ENCODE peak calls at places on chromosome 7, in five cellular contexts. G is endothelial cell of umbilical vein, Z is PC-3, P is fibroblast of lung, J is GM12878. U is an unnamed sample.

GRCh38 chr7:12921751-12922345 is 234.4 kb downstream of the ARL4A start:
- DNase-seq in P (no peak), J (no peak), G (peak), Z (no peak), U (peak)

GRCh38 chr7:105786520-105786919 is 89.9 kb downstream of the ATXN7L1 start:
- DNase-seq in G (no peak), J (no peak), Z (no peak), P (no peak), U (no peak)

GRCh38 chr7:103795787-103796186 is 193.7 kb downstream of the RELN start:
- DNase-seq in J (no peak), Z (peak), G (no peak), P (no peak), U (no peak)

GRCh38 chr7:124879103-124879502 is 50.5 kb downstream of the POT1 start:
- DNase-seq in Z (no peak), P (no peak), G (no peak), J (no peak), U (no peak)

GRCh38 chr7:1787681-1788235 is 117.7 kb downstream of the ELFN1 start:
- DNase-seq in J (no peak), P (no peak), G (no peak), Z (no peak), U (no peak)

GRCh38 chr7:117993377-117994003 is 120.2 kb upstream of the CTTNBP2 start:
- DNase-seq in Z (peak), G (peak), J (no peak), P (peak), U (no peak)

GRCh38 chr7:121446526-121446925 is 50.4 kb upstream of the FAM3C start:
- DNase-seq in P (no peak), G (no peak), J (no peak), Z (no peak), U (no peak)

GRCh38 chr7:121330053-121330833 is 1.4 kb downstream of the WNT16 start:
- DNase-seq in Z (no peak), G (no peak), P (no peak), J (no peak), U (no peak)

GRCh38 chr7:88500146-88500545 is 193.5 kb upstream of the STEAP4 start:
- DNase-seq in G (no peak), J (no peak), P (no peak), Z (no peak), U (no peak)

GRCh38 chr7:152090739-152091138 is 65.3 kb downstream of the GALNT11 start:
- DNase-seq in Z (no peak), J (no peak), G (no peak), P (no peak), U (no peak)

GRCh38 chr7:120794100-120794729 is 63.7 kb downstream of the TSPAN12 start:
- DNase-seq in G (no peak), Z (no peak), P (peak), J (no peak), U (no peak)

GRCh38 chr7:101250324-101250723 is 5.4 kb upstream of the FIS1 start:
- DNase-seq in J (peak), P (no peak), Z (no peak), G (no peak), U (no peak)

GRCh38 chr7:47622946-47623640 is 41.2 kb upstream of the TNS3 start:
- DNase-seq in Z (peak), J (no peak), P (peak), G (no peak), U (no peak)

GRCh38 chr7:105693576-105693975 is 112.3 kb upstream of the EFCAB10 start:
- DNase-seq in Z (no peak), P (no peak), G (no peak), J (no peak), U (no peak)

GRCh38 chr7:22189230-22189629 is 167.7 kb downstream of the RAPGEF5 start:
- DNase-seq in Z (no peak), J (no peak), P (no peak), G (no peak), U (peak)

GRCh38 chr7:104185346-104185745 is 22.5 kb downstream of the ORC5 start:
- DNase-seq in J (no peak), Z (peak), P (no peak), G (peak), U (no peak)

GRCh38 chr7:137547477-137547876 is 203.9 kb upstream of the PTN start:
- DNase-seq in P (no peak), Z (no peak), G (no peak), J (no peak), U (no peak)

GRCh38 chr7:129530881-129531391 is 28.6 kb downstream of the SMKR1 start:
- DNase-seq in J (no peak), P (peak), G (peak), Z (peak), U (peak)

GRCh38 chr7:39587393-39587792 is 21.2 kb downstream of the YAE1 start:
- DNase-seq in G (no peak), P (peak), J (no peak), Z (peak), U (no peak)

GRCh38 chr7:121932768-121933167 is 59.8 kb downstream of the PTPRZ1 start:
- DNase-seq in J (no peak), G (no peak), P (no peak), Z (no peak), U (no peak)

GRCh38 chr7:3730271-3730670 is 429.2 kb downstream of the SDK1 start:
- DNase-seq in Z (no peak), G (no peak), P (peak), J (no peak), U (no peak)

GRCh38 chr7:47292832-47293309 is 289.0 kb downstream of the TNS3 start:
- DNase-seq in Z (no peak), G (no peak), J (no peak), P (peak), U (no peak)

GRCh38 chr7:87206361-87206760 is 13.2 kb downstream of the TMEM243 start:
- DNase-seq in P (no peak), J (no peak), G (no peak), Z (peak), U (no peak)
- H2AFZ ChIP-seq in P (no peak), J (no peak), G (no peak), Z (no peak), U (no peak)

DNA sequence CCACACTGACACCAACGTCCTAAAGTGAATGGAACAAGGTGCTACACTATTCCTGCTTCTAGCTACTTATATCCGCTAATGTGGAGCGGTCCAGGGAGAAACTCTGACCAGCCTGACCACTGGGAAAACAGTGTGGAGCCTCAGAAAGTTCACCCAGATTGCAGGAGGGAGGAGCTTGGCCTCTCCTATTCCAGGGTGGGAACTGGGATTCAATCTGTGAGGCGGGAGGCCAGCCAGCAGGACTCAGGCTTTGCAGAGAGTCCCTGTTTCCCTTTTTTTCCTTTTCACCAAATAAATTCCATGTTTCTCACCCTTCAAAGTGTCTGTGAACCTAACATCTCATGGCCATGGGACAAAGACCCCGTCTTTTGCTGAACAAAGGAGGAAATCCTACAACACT is 86.4 kb upstream of the SEMA3C start:
- DNase-seq in Z (no peak), J (no peak), P (no peak), G (no peak), U (no peak)
- H2AFZ ChIP-seq in Z (no peak), J (no peak), P (no peak), G (no peak), U (no peak)

GRCh38 chr7:138753611-138754010 is 44.2 kb upstream of the TMEM213 start:
- DNase-seq in Z (no peak), P (no peak), G (no peak), J (no peak), U (no peak)
- H2AFZ ChIP-seq in Z (no peak), P (no peak), G (no peak), J (no peak), U (no peak)

GRCh38 chr7:95011156-95011928 is 103.9 kb downstream of the PPP1R9A start:
- DNase-seq in P (peak), Z (peak), J (no peak), G (no peak), U (peak)
- H2AFZ ChIP-seq in P (no peak), Z (no peak), J (no peak), G (no peak), U (no peak)

DNA sequence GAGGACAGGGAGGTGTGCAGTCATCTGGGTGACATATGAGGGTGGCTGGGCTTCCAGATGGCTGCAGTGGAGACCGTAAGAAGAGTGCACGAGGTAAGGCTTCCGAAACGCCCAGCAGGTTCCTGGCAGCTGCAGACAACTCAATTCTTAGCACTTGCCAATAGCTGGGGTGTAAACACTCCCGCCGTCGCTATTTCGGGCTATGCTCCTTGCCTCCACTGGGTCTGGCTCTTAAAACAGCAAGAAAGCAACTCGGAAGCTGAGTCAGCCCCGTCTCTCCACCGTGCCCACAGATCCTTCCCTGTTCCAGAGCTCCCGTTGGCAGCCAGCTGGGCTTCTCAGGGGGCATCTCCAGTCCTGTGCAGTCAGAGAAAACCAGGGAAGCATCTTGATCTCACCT is 6.1 kb upstream of the PDGFA start:
- DNase-seq in G (no peak), Z (peak), P (no peak), J (no peak), U (peak)
- H2AFZ ChIP-seq in G (no peak), Z (no peak), P (no peak), J (no peak), U (no peak)

U was measured in PC-9.